ENCODE peak calls at places on chromosomes 3 and 15, in eight cellular contexts. T is left lung, O is lung, D is Peyer's patch, A is IMR-90, F is heart left ventricle, C is AG04450, Q is sigmoid colon. M is an unnamed sample. For H3K27me3, the result is how much of the 10 kb centered on the place peaks cover.

GRCh38 chr3:67940200-67940952 is 286.0 kb upstream of the SUCLG2 start:
- DNase-seq in D (no peak), C (no peak), O (no peak), Q (no peak), T (no peak), F (no peak), A (no peak), M (no peak)

GRCh38 chr15:39599871-39600270 is 19.0 kb downstream of the THBS1 start:
- DNase-seq in C (no peak), F (no peak), A (peak), Q (no peak), T (no peak), O (no peak), D (no peak), M (no peak)

GRCh38 chr3:81380234-81380633 is 381.2 kb downstream of the GBE1 start:
- DNase-seq in Q (no peak), O (no peak), F (no peak), C (no peak), A (no peak), D (no peak), T (no peak), M (no peak)

GRCh38 chr3:61946925-61947324 is 385.6 kb downstream of the PTPRG start:
- DNase-seq in O (no peak), D (no peak), T (no peak), C (no peak), A (no peak), Q (no peak), F (no peak), M (peak)

GRCh38 chr3:178968996-178969700 is 102.5 kb downstream of the ZMAT3 start:
- DNase-seq in F (no peak), Q (no peak), T (no peak), D (no peak), C (no peak), O (no peak), A (no peak), M (no peak)

GRCh38 chr15:67850995-67851535 is 11.2 kb upstream of the RNU6-1 start:
- DNase-seq in A (peak), D (no peak), Q (peak), F (no peak), C (no peak), T (no peak), O (no peak), M (no peak)

GRCh38 chr3:181619897-181620296 is 91.8 kb upstream of the SOX2 start:
- DNase-seq in Q (no peak), D (no peak), O (no peak), A (no peak), F (no peak), T (no peak), C (no peak), M (no peak)

GRCh38 chr3:149018247-149018646 is 26.9 kb downstream of the GYG1 start:
- DNase-seq in F (no peak), T (no peak), D (no peak), A (peak), C (no peak), O (no peak), Q (no peak), M (no peak)

GRCh38 chr3:73623996-73624362 is 762 bp downstream of the PDZRN3 start:
- DNase-seq in O (no peak), A (peak), T (peak), D (peak), F (peak), Q (peak), C (no peak), M (peak)

GRCh38 chr15:94924971-94925593 is 693.7 kb downstream of the MCTP2 start:
- DNase-seq in D (no peak), C (no peak), A (no peak), T (no peak), O (no peak), Q (no peak), F (no peak), M (no peak)

GRCh38 chr15:91860498-91860897 is 7.0 kb downstream of the SLCO3A1 start:
- DNase-seq in C (no peak), A (no peak), T (no peak), O (no peak), D (no peak), Q (no peak), F (no peak), M (no peak)

GRCh38 chr3:148582126-148582525 is 115.6 kb upstream of the AGTR1 start:
- DNase-seq in C (no peak), O (no peak), A (no peak), Q (no peak), D (no peak), T (no peak), F (no peak), M (no peak)

DNA sequence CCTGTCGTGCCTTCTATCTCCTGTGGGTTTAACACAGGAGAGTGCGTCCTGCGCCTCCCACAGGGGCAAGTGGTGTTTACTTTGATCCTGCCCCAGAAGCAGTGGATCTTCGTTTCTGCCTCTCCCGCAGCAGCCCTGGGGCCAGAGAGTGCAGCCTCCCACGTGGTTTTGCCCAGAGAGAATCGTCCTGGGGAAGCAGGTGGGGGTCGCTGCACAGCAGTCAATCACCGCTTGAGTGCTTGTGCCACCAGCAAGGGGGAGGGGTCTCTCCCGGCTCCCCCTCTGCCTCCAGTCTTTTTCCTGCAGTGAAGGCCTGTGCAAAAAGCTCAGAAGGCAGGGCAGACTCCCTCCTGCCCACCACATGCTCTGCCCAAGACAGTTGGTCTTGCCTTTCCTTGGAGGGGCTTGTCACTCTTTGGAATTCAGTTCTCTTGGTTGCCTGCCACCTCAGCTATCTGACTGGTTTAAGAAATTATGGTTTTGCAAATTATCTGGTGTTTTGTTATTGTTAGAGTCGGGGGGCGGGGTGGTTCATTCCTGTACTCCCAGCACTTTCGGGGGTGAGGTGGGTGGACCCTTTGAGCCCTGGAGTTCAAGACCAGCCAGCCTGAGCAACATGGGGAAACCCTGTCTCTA is 26.9 kb downstream of the STOML1 start:
- DNase-seq in A (no peak), F (no peak), O (no peak), Q (peak), T (no peak), D (peak), C (no peak), M (peak)
- H3K4me3 ChIP-seq in A (no peak), F (no peak), O (no peak), Q (no peak), T (no peak), D (peak), C (no peak), M (no peak)

GRCh38 chr3:10976770-10977169 is 15.8 kb upstream of the SLC6A1 start:
- DNase-seq in Q (no peak), T (no peak), D (no peak), C (no peak), F (no peak), O (no peak), A (no peak), M (no peak)

GRCh38 chr3:10978956-10979355 is 13.6 kb upstream of the SLC6A1 start:
- DNase-seq in Q (no peak), O (no peak), F (no peak), C (no peak), D (no peak), A (no peak), T (no peak), M (no peak)

GRCh38 chr3:10975695-10976234 is 16.8 kb upstream of the SLC6A1 start:
- DNase-seq in C (no peak), Q (no peak), D (no peak), A (no peak), T (no peak), O (no peak), F (no peak), M (no peak)

GRCh38 chr3:10980216-10980799 is 12.2 kb upstream of the SLC6A1 start:
- DNase-seq in T (no peak), C (no peak), O (no peak), A (no peak), D (no peak), Q (no peak), F (no peak), M (no peak)

DNA sequence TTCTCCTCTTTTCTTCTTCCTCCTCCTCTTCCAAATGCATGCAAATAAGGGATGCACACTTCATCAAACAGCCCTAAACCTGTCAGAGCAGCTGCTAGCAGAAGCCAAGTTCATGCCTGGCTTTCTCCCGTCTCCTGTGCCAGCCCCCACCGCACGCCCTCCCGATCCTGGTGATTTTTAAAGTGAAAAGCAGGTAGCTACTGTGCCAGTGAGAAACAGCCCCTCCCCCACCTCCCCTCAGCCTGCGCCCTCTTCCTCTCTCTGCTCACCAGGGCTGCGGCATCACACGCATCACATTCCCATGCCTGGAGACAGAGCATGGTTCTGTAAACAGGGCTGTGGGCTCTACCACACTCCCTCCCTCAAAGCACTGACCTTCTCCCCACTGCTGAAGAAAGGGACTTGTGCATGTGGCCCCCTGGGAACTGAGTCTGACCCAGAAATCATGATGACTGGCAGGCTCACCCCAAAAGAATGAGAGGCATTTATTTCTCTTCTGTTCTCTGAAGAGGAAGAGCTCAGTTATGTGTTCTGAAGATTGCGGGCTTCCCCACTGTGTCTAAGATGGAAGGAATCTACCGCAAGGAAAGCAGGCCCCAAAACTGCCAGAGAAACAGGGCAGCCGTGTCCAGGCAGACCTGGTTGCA is 14.6 kb upstream of the SLC6A1 start:
- DNase-seq in T (no peak), D (no peak), O (no peak), C (no peak), F (no peak), A (peak), Q (no peak), M (peak)
- H3K27me3 ChIP-seq in T (under half), D (under half), O (under half), C (under half), F (under half), A (under half), Q (under half), M (under half)

DNA sequence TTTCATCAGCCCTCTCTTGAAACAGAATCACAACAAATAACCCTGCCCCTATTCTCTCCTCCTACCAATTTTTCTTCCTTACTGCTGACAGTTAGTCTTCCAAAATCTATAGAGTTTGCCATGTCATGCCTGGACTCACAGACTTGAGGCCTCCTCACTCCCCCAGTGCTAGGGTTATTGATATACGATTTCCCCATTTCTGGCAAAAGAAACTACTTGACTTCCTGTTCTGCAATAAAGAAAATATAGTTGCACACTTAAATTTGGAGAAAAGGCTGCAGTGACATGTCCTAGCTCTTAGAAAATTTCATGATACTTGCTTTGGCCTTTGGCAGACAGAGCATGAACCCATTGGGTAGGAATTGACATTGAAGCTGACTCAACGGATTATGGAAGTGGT is 75.9 kb downstream of the CYP19A1 start:
- DNase-seq in D (no peak), C (no peak), F (no peak), O (no peak), A (no peak), T (no peak), Q (no peak), M (no peak)
- H3K4me3 ChIP-seq in D (no peak), C (no peak), F (no peak), O (no peak), A (no peak), T (no peak), Q (no peak), M (no peak)

GRCh38 chr3:27607370-27607769 is 114.8 kb downstream of the EOMES start:
- DNase-seq in T (no peak), O (no peak), Q (no peak), A (no peak), F (no peak), C (no peak), D (no peak), M (peak)
- H3K27me3 ChIP-seq in T (under half), O (under half), Q (under half), A (under half), F (under half), C (under half), D (under half), M (under half)

DNA sequence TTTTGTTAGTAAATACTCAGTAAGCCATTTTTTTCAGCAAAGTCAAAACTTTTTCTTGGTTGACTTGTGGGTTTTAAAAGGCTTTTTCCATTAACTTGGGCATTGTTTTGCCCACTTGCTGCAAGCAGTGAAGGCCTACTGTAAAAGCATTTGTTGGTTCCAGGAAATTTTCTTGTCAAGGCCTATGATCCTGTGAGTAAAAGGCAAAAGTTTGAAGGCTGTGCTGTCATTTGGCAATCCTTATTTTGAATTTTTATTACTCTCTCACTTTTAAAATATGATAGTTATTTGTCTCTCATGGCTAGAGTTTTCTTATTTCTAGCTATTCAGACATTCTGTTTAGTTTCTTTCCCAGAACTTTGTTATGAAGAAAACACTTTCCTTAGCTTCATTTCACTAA is 13.0 kb downstream of the P2RY12 start:
- DNase-seq in D (no peak), O (no peak), C (no peak), A (peak), T (no peak), F (no peak), Q (no peak), M (no peak)
- H3K4me3 ChIP-seq in D (no peak), O (no peak), C (no peak), A (no peak), T (no peak), F (no peak), Q (no peak), M (no peak)

M was measured in H7.